ENCODE peak calls at places on chromosomes 2 and 18, in nine cellular contexts. One of them, this sample, is unnamed.

GRCh38 chr2:147294825-147295392 is 549.9 kb upstream of the ACVR2A start:
- DNase-seq in dermis blood vessel endothelial cell: no peak
- DNase-seq in NCI-H510A treated with DMSO at 0.1 percent for 48 hours: no peak
- DNase-seq in spleen: no peak
- DNase-seq in adrenal gland: no peak
- DNase-seq in ELR: no peak
- DNase-seq in HTR-8/SVneo: no peak
- DNase-seq in activated CD4-positive, alpha-beta T cell treated with anti-CD3 and anti-CD28 coated beads, Interleukin-2, amount 50 U/mL, for 24 hours: no peak
- DNase-seq in progenitor cell of endocrine pancreas: no peak
- DNase-seq in this sample: no peak

GRCh38 chr2:163173591-163173990 is 335.0 kb upstream of the KCNH7 start:
- DNase-seq in dermis blood vessel endothelial cell: no peak
- DNase-seq in NCI-H510A treated with DMSO at 0.1 percent for 48 hours: no peak
- DNase-seq in spleen: no peak
- DNase-seq in adrenal gland: no peak
- DNase-seq in ELR: no peak
- DNase-seq in HTR-8/SVneo: no peak
- DNase-seq in activated CD4-positive, alpha-beta T cell treated with anti-CD3 and anti-CD28 coated beads, Interleukin-2, amount 50 U/mL, for 24 hours: no peak
- DNase-seq in progenitor cell of endocrine pancreas: no peak
- DNase-seq in this sample: no peak

GRCh38 chr2:206324869-206325268 is 50.4 kb downstream of the ZDBF2 start:
- DNase-seq in dermis blood vessel endothelial cell: no peak
- DNase-seq in NCI-H510A treated with DMSO at 0.1 percent for 48 hours: no peak
- DNase-seq in spleen: no peak
- DNase-seq in adrenal gland: no peak
- DNase-seq in ELR: no peak
- DNase-seq in HTR-8/SVneo: no peak
- DNase-seq in activated CD4-positive, alpha-beta T cell treated with anti-CD3 and anti-CD28 coated beads, Interleukin-2, amount 50 U/mL, for 24 hours: no peak
- DNase-seq in progenitor cell of endocrine pancreas: no peak
- DNase-seq in this sample: no peak

GRCh38 chr2:221203138-221203537 is 369.0 kb downstream of the EPHA4 start:
- DNase-seq in dermis blood vessel endothelial cell: no peak
- DNase-seq in NCI-H510A treated with DMSO at 0.1 percent for 48 hours: peak; percentile 28
- DNase-seq in spleen: no peak
- DNase-seq in adrenal gland: no peak
- DNase-seq in ELR: no peak
- DNase-seq in HTR-8/SVneo: no peak
- DNase-seq in activated CD4-positive, alpha-beta T cell treated with anti-CD3 and anti-CD28 coated beads, Interleukin-2, amount 50 U/mL, for 24 hours: no peak
- DNase-seq in progenitor cell of endocrine pancreas: no peak
- DNase-seq in this sample: no peak

GRCh38 chr2:215961981-215962380 is 51.4 kb downstream of the MREG start:
- DNase-seq in dermis blood vessel endothelial cell: no peak
- DNase-seq in NCI-H510A treated with DMSO at 0.1 percent for 48 hours: no peak
- DNase-seq in spleen: no peak
- DNase-seq in adrenal gland: peak; percentile 65
- DNase-seq in ELR: no peak
- DNase-seq in HTR-8/SVneo: no peak
- DNase-seq in activated CD4-positive, alpha-beta T cell treated with anti-CD3 and anti-CD28 coated beads, Interleukin-2, amount 50 U/mL, for 24 hours: no peak
- DNase-seq in progenitor cell of endocrine pancreas: no peak
- DNase-seq in this sample: no peak

GRCh38 chr18:69590150-69590549 is 189.5 kb downstream of the DOK6 start:
- DNase-seq in dermis blood vessel endothelial cell: no peak
- DNase-seq in NCI-H510A treated with DMSO at 0.1 percent for 48 hours: no peak
- DNase-seq in spleen: no peak
- DNase-seq in adrenal gland: no peak
- DNase-seq in ELR: no peak
- DNase-seq in HTR-8/SVneo: no peak
- DNase-seq in activated CD4-positive, alpha-beta T cell treated with anti-CD3 and anti-CD28 coated beads, Interleukin-2, amount 50 U/mL, for 24 hours: no peak
- DNase-seq in progenitor cell of endocrine pancreas: no peak
- DNase-seq in this sample: no peak

GRCh38 chr18:48629730-48630324 is 91.0 kb downstream of the CTIF start:
- DNase-seq in dermis blood vessel endothelial cell: peak; percentile 82
- DNase-seq in NCI-H510A treated with DMSO at 0.1 percent for 48 hours: no peak
- DNase-seq in spleen: peak; percentile 32
- DNase-seq in adrenal gland: peak; percentile 72
- DNase-seq in ELR: peak; percentile 97
- DNase-seq in HTR-8/SVneo: peak; percentile 73
- DNase-seq in activated CD4-positive, alpha-beta T cell treated with anti-CD3 and anti-CD28 coated beads, Interleukin-2, amount 50 U/mL, for 24 hours: no peak
- DNase-seq in progenitor cell of endocrine pancreas: no peak
- DNase-seq in this sample: peak; percentile 66

GRCh38 chr2:222290371-222290690 is 8.5 kb downstream of the PAX3 start:
- DNase-seq in dermis blood vessel endothelial cell: no peak
- DNase-seq in NCI-H510A treated with DMSO at 0.1 percent for 48 hours: no peak
- DNase-seq in spleen: no peak
- DNase-seq in adrenal gland: no peak
- DNase-seq in ELR: no peak
- DNase-seq in HTR-8/SVneo: no peak
- DNase-seq in activated CD4-positive, alpha-beta T cell treated with anti-CD3 and anti-CD28 coated beads, Interleukin-2, amount 50 U/mL, for 24 hours: no peak
- DNase-seq in progenitor cell of endocrine pancreas: no peak
- DNase-seq in this sample: no peak

GRCh38 chr2:201203916-201204654 is 21.1 kb downstream of the CASP10 start:
- DNase-seq in dermis blood vessel endothelial cell: no peak
- DNase-seq in NCI-H510A treated with DMSO at 0.1 percent for 48 hours: no peak
- DNase-seq in spleen: no peak
- DNase-seq in adrenal gland: peak; percentile 68
- DNase-seq in ELR: no peak
- DNase-seq in HTR-8/SVneo: no peak
- DNase-seq in activated CD4-positive, alpha-beta T cell treated with anti-CD3 and anti-CD28 coated beads, Interleukin-2, amount 50 U/mL, for 24 hours: no peak
- DNase-seq in progenitor cell of endocrine pancreas: no peak
- DNase-seq in this sample: no peak

GRCh38 chr2:47031909-47032668 is 116.5 kb upstream of the MCFD2 start:
- DNase-seq in dermis blood vessel endothelial cell: peak; percentile 24
- DNase-seq in NCI-H510A treated with DMSO at 0.1 percent for 48 hours: no peak
- DNase-seq in spleen: no peak
- DNase-seq in adrenal gland: peak; percentile 76
- DNase-seq in ELR: peak; percentile 58
- DNase-seq in HTR-8/SVneo: no peak
- DNase-seq in activated CD4-positive, alpha-beta T cell treated with anti-CD3 and anti-CD28 coated beads, Interleukin-2, amount 50 U/mL, for 24 hours: no peak
- DNase-seq in progenitor cell of endocrine pancreas: no peak
- DNase-seq in this sample: peak; percentile 35

GRCh38 chr2:182852090-182852489 is 14.3 kb downstream of the FRZB start:
- DNase-seq in dermis blood vessel endothelial cell: no peak
- DNase-seq in NCI-H510A treated with DMSO at 0.1 percent for 48 hours: peak; percentile 97
- DNase-seq in spleen: no peak
- DNase-seq in adrenal gland: no peak
- DNase-seq in ELR: peak; percentile 42
- DNase-seq in HTR-8/SVneo: no peak
- DNase-seq in activated CD4-positive, alpha-beta T cell treated with anti-CD3 and anti-CD28 coated beads, Interleukin-2, amount 50 U/mL, for 24 hours: no peak
- DNase-seq in progenitor cell of endocrine pancreas: no peak
- DNase-seq in this sample: no peak

GRCh38 chr18:48125724-48126123 is 195.3 kb upstream of the SMAD2 start:
- DNase-seq in dermis blood vessel endothelial cell: no peak
- DNase-seq in NCI-H510A treated with DMSO at 0.1 percent for 48 hours: no peak
- DNase-seq in spleen: no peak
- DNase-seq in adrenal gland: no peak
- DNase-seq in ELR: no peak
- DNase-seq in HTR-8/SVneo: no peak
- DNase-seq in activated CD4-positive, alpha-beta T cell treated with anti-CD3 and anti-CD28 coated beads, Interleukin-2, amount 50 U/mL, for 24 hours: no peak
- DNase-seq in progenitor cell of endocrine pancreas: no peak
- DNase-seq in this sample: no peak

GRCh38 chr2:171163261-171163660 is 2.6 kb upstream of the TLK1 start:
- DNase-seq in dermis blood vessel endothelial cell: no peak
- DNase-seq in NCI-H510A treated with DMSO at 0.1 percent for 48 hours: no peak
- DNase-seq in spleen: no peak
- DNase-seq in adrenal gland: no peak
- DNase-seq in ELR: no peak
- DNase-seq in HTR-8/SVneo: no peak
- DNase-seq in activated CD4-positive, alpha-beta T cell treated with anti-CD3 and anti-CD28 coated beads, Interleukin-2, amount 50 U/mL, for 24 hours: no peak
- DNase-seq in progenitor cell of endocrine pancreas: no peak
- DNase-seq in this sample: no peak

GRCh38 chr18:35456181-35456850 is 41.4 kb downstream of the INO80C start:
- DNase-seq in dermis blood vessel endothelial cell: peak; percentile 68
- DNase-seq in NCI-H510A treated with DMSO at 0.1 percent for 48 hours: no peak
- DNase-seq in spleen: no peak
- DNase-seq in adrenal gland: peak; percentile 63
- DNase-seq in ELR: peak; percentile 19
- DNase-seq in HTR-8/SVneo: no peak
- DNase-seq in activated CD4-positive, alpha-beta T cell treated with anti-CD3 and anti-CD28 coated beads, Interleukin-2, amount 50 U/mL, for 24 hours: no peak
- DNase-seq in progenitor cell of endocrine pancreas: no peak
- DNase-seq in this sample: peak; percentile 79

GRCh38 chr2:85666435-85666924 is 1.5 kb downstream of the SFTPB start:
- DNase-seq in dermis blood vessel endothelial cell: no peak
- DNase-seq in NCI-H510A treated with DMSO at 0.1 percent for 48 hours: no peak
- DNase-seq in spleen: no peak
- DNase-seq in adrenal gland: no peak
- DNase-seq in ELR: no peak
- DNase-seq in HTR-8/SVneo: no peak
- DNase-seq in activated CD4-positive, alpha-beta T cell treated with anti-CD3 and anti-CD28 coated beads, Interleukin-2, amount 50 U/mL, for 24 hours: no peak
- DNase-seq in progenitor cell of endocrine pancreas: no peak
- DNase-seq in this sample: no peak

GRCh38 chr2:241154915-241155314 is 4.6 kb downstream of the PPP1R7 start:
- DNase-seq in dermis blood vessel endothelial cell: no peak
- DNase-seq in NCI-H510A treated with DMSO at 0.1 percent for 48 hours: no peak
- DNase-seq in spleen: peak; percentile 12
- DNase-seq in adrenal gland: no peak
- DNase-seq in ELR: no peak
- DNase-seq in HTR-8/SVneo: no peak
- DNase-seq in activated CD4-positive, alpha-beta T cell treated with anti-CD3 and anti-CD28 coated beads, Interleukin-2, amount 50 U/mL, for 24 hours: no peak
- DNase-seq in progenitor cell of endocrine pancreas: no peak
- DNase-seq in this sample: no peak

GRCh38 chr2:10202136-10202535 is 79.6 kb downstream of the RRM2 start:
- DNase-seq in dermis blood vessel endothelial cell: no peak
- DNase-seq in NCI-H510A treated with DMSO at 0.1 percent for 48 hours: no peak
- DNase-seq in spleen: no peak
- DNase-seq in adrenal gland: no peak
- DNase-seq in ELR: no peak
- DNase-seq in HTR-8/SVneo: no peak
- DNase-seq in activated CD4-positive, alpha-beta T cell treated with anti-CD3 and anti-CD28 coated beads, Interleukin-2, amount 50 U/mL, for 24 hours: no peak
- DNase-seq in progenitor cell of endocrine pancreas: no peak
- DNase-seq in this sample: no peak